ENCODE peak calls at places on chromosomes 2 and 18, in five cellular contexts. L is adrenal gland, K is WTC11, C is vagina, O is transverse colon. B is an unnamed sample.

GRCh38 chr2:110678457-110679336 is 834 bp upstream of the BUB1 start:
- DNase-seq in C (no peak), O (peak; percentile 18), L (peak; percentile 58), K (no peak), B (peak; percentile 39)

GRCh38 chr18:54737986-54738385 is 90.3 kb upstream of the RAB27B start:
- DNase-seq in K (no peak), O (no peak), L (no peak), C (no peak), B (peak; percentile 67)

GRCh38 chr2:110167326-110167955 is 37.4 kb downstream of the NPHP1 start:
- DNase-seq in C (no peak), K (peak; percentile 21), L (no peak), O (no peak), B (peak; percentile 11)

GRCh38 chr2:86135653-86136052 is 29.6 kb downstream of the PTCD3 start:
- DNase-seq in K (no peak), O (no peak), L (no peak), C (no peak), B (no peak)

GRCh38 chr2:27162151-27163121 is 13.6 kb downstream of the TCF23 start:
- DNase-seq in L (no peak), C (no peak), K (no peak), O (no peak), B (peak; percentile 52)

GRCh38 chr18:48326901-48327675 is 82.1 kb downstream of the ZBTB7C start:
- DNase-seq in O (no peak), C (no peak), K (no peak), L (peak; percentile 69), B (peak; percentile 47)

GRCh38 chr18:79123948-79124347 is 54.8 kb downstream of the ATP9B start:
- DNase-seq in L (no peak), C (no peak), O (no peak), K (no peak), B (no peak)

GRCh38 chr2:191401287-191401686 is 156.1 kb downstream of the MYO1B start:
- DNase-seq in K (no peak), C (no peak), L (no peak), O (no peak), B (peak; percentile 74)

GRCh38 chr2:201191132-201191875 is 8.4 kb downstream of the CASP10 start:
- DNase-seq in K (no peak), C (no peak), O (no peak), L (no peak), B (peak; percentile 58)

GRCh38 chr2:20467789-20468548 is 21.1 kb downstream of the RHOB start:
- DNase-seq in K (no peak), O (no peak), C (peak; percentile 40), L (peak; percentile 42), B (no peak)

GRCh38 chr2:19312949-19313348 is 45.5 kb downstream of the OSR1 start:
- DNase-seq in O (no peak), C (no peak), L (peak; percentile 56), K (no peak), B (peak; percentile 79)
- TF ChIP-seq CTCF in O (no peak), C (no peak), L (peak; percentile 18), K (no peak), B (peak; percentile 77)

DNA sequence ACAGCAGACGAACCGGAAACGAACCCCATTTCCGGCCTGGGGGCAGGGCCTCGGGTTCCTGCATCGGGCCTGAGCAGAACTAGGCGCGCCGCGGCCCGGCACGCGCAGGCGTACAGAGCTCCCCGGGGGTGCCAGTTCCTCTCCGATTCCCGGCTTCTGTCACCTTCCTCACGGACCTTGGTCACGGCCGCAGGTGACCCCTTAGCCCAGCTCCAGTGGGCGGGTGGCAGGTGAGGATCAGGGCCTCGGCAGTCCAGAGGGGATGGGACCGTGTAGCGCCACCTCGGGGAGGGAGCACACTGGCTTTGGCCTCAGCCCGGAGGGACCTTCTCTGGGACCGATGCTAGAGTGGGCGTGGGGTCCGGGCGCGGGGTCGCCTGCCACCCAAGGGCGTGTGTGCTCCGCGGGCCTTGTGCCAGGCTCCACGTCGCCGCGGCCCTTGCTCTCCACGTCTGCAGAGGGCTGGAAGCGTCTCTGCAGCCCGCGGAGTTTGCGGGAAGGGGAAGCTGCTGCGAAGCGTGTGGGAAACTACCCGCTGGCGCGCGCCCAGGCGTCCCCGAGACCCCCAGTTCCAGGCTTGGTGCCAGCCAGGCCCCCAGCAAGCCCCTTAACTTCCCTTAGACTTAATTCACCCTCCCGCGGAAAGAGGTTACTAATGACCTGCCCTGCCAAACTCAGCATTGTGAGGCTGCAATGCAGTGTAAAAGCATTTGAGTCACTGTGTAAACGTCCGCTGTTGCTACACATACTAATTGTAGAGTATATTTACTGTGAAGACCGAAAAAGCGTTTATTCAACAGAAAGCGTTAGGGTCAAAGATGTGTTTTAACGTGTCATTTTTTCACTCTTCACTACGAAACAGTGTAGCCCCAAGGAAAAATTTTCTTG is at the start of gene TRAPPC12:
- DNase-seq in C (no peak), L (peak; percentile 96), O (peak; percentile 94), K (peak; percentile 94), B (peak; percentile 87)
- TF ChIP-seq CTCF in C (no peak), L (no peak), O (peak; percentile 52), K (no peak), B (peak; percentile 63)

GRCh38 chr2:239666053-239666854 is 265.4 kb upstream of the HDAC4 start:
- DNase-seq in K (no peak), C (no peak), L (peak; percentile 35), O (no peak), B (no peak)
- TF ChIP-seq CTCF in K (no peak), C (no peak), L (no peak), O (no peak), B (no peak)

DNA sequence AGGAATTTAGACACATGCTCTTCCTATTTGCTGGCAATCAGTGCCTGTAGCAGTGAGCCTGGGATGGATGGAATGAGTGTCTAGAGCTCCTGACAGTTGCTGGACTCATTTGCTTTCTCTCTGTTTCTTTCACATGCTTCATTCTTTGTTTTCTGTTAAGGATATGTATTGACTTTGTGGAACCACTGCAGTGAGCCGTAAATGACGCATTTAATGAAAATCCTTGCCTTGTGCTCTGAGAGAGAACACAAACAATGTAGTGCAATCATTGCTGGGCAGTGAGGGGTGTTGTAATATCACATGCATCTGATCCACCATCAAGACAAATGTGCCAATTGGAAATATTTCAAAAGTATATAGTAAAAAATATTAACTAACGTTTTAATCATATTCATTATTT is 25.2 kb upstream of the CDH20 start:
- DNase-seq in O (no peak), L (no peak), K (no peak), C (no peak), B (no peak)
- TF ChIP-seq CTCF in O (no peak), L (no peak), K (no peak), C (no peak), B (no peak)

GRCh38 chr2:113889471-113890252 is at the start of gene ACTR3:
- DNase-seq in K (peak; percentile 98), O (peak; percentile 99), C (peak; percentile 98), L (peak; percentile 98), B (peak; percentile 99)
- TF ChIP-seq CTCF in K (no peak), O (no peak), C (no peak), L (no peak), B (peak; percentile 28)

GRCh38 chr2:232029336-232029735 is 67.8 kb downstream of the DIS3L2 start:
- DNase-seq in O (no peak), K (no peak), L (no peak), C (no peak), B (no peak)

GRCh38 chr2:232028631-232029030 is 67.1 kb downstream of the DIS3L2 start:
- DNase-seq in O (no peak), K (no peak), C (no peak), L (no peak), B (peak; percentile 73)

GRCh38 chr2:232027530-232027929 is 66.0 kb downstream of the DIS3L2 start:
- DNase-seq in K (no peak), C (no peak), L (no peak), O (no peak), B (no peak)

GRCh38 chr2:232028071-232028470 is 66.6 kb downstream of the DIS3L2 start:
- DNase-seq in C (no peak), K (no peak), O (no peak), L (no peak), B (no peak)

DNA sequence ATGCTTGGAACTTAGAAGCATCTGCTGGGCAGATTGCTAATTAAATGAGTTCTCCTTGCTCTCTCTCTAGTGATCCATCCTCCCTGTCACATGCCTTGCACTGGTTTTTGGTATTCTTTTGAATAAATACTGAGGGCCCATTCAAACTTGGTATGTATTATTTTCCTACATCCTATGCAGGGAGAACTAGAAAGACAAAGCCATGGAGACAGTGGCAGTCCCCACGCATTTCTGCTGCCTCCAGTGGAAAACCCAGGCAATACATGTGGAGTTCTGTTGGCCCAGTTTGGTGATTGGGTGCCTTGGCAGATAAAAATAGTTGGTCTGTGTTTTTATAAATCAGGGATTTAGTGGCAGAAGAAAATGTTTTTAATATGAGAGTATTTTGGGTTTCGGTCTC is 68.7 kb downstream of the DIS3L2 start:
- DNase-seq in L (no peak), C (no peak), O (no peak), K (peak; percentile 34), B (no peak)
- TF ChIP-seq CTCF in L (no peak), C (no peak), O (no peak), K (no peak), B (peak; percentile 39)